ENCODE peak calls at places on chromosomes 12 and 14, in five cellular contexts. Z is AG09319; A is effector CD4-positive, alpha-beta T cell; Q is cardiac fibroblast; X is lower leg skin. L is an unnamed sample.

GRCh38 chr12:29245246-29245645 is 96.2 kb downstream of the FAR2 start:
- DNase-seq in Z (no peak), A (no peak), Q (no peak), X (no peak), L (peak)

GRCh38 chr12:34402899-34403705 is 380.8 kb downstream of the ALG10 start:
- DNase-seq in Z (no peak), A (peak), Q (no peak), X (no peak), L (no peak)

GRCh38 chr12:65609359-65609771 is 214.9 kb upstream of the HMGA2 start:
- DNase-seq in Z (peak), A (no peak), Q (peak), X (no peak), L (peak)

GRCh38 chr14:69013943-69014782 is 35.1 kb upstream of the ACTN1 start:
- DNase-seq in Z (no peak), A (no peak), Q (peak), X (peak), L (peak)

GRCh38 chr12:99806304-99806703 is 158.8 kb downstream of the GARIN6 start:
- DNase-seq in Z (no peak), A (no peak), Q (no peak), X (no peak), L (no peak)

GRCh38 chr12:30764251-30764650 is 9.5 kb upstream of the CAPRIN2 start:
- DNase-seq in Z (no peak), A (no peak), Q (no peak), X (no peak), L (no peak)

GRCh38 chr12:47189753-47190152 is 110.0 kb upstream of the AMIGO2 start:
- DNase-seq in Z (no peak), A (no peak), Q (no peak), X (no peak), L (no peak)

GRCh38 chr14:73696466-73697390 is 17.5 kb downstream of the PNMA1 start:
- DNase-seq in Z (no peak), A (no peak), Q (peak), X (no peak), L (peak)

GRCh38 chr12:1835178-1836131 is 15.1 kb downstream of the LRTM2 start:
- DNase-seq in Z (no peak), A (no peak), Q (no peak), X (no peak), L (no peak)

GRCh38 chr14:32203928-32204357 is 874 bp upstream of the RNU6-8 start:
- DNase-seq in Z (no peak), A (peak), Q (no peak), X (no peak), L (no peak)

GRCh38 chr12:120292661-120293531 is at the start of gene RNU4-1:
- DNase-seq in Z (peak), A (peak), Q (peak), X (peak), L (peak)

GRCh38 chr12:28083816-28084678 is 106.2 kb upstream of the CCDC91 start:
- DNase-seq in Z (no peak), A (no peak), Q (peak), X (no peak), L (no peak)

GRCh38 chr14:100376751-100377171 is 53.6 kb downstream of the SLC25A47 start:
- DNase-seq in Z (no peak), A (no peak), Q (peak), X (no peak), L (peak)

GRCh38 chr14:74018029-74018703 is 922 bp downstream of the ENTPD5 start:
- DNase-seq in Z (peak), A (no peak), Q (peak), X (peak), L (peak)

GRCh38 chr14:56059054-56059453 is 59.2 kb upstream of the PELI2 start:
- DNase-seq in Z (no peak), A (no peak), Q (peak), X (no peak), L (no peak)

GRCh38 chr12:31567029-31567428 is 23.9 kb downstream of the DENND5B start:
- DNase-seq in Z (no peak), A (no peak), Q (no peak), X (no peak), L (no peak)

GRCh38 chr12:44694027-44694426 is 182.1 kb downstream of the NELL2 start:
- DNase-seq in Z (no peak), A (no peak), Q (no peak), X (no peak), L (no peak)

GRCh38 chr14:68520637-68521556 is 272.0 kb downstream of the ZFP36L1 start:
- DNase-seq in Z (no peak), A (no peak), Q (peak), X (no peak), L (peak)

GRCh38 chr14:55500708-55501107 is 60.3 kb upstream of the TBPL2 start:
- DNase-seq in Z (no peak), A (no peak), Q (no peak), X (no peak), L (no peak)

GRCh38 chr14:60092516-60092915 is 793 bp downstream of the PCNX4 start:
- DNase-seq in Z (no peak), A (no peak), Q (peak), X (no peak), L (peak)

GRCh38 chr14:90274019-90274418 is 17.7 kb downstream of the PSMC1 start:
- DNase-seq in Z (no peak), A (no peak), Q (no peak), X (no peak), L (no peak)

GRCh38 chr12:46492471-46493351 is 120.1 kb upstream of the SLC38A2 start:
- DNase-seq in Z (no peak), A (no peak), Q (peak), X (no peak), L (peak)

GRCh38 chr14:61462566-61463195 is 141.3 kb downstream of the PRKCH start:
- DNase-seq in Z (peak), A (no peak), Q (peak), X (no peak), L (peak)

GRCh38 chr12:124419292-124420040 is 124.6 kb downstream of the RFLNA start:
- DNase-seq in Z (no peak), A (no peak), Q (no peak), X (no peak), L (no peak)

GRCh38 chr14:52663850-52664249 is 31.5 kb downstream of the ERO1A start:
- DNase-seq in Z (no peak), A (no peak), Q (no peak), X (no peak), L (no peak)

GRCh38 chr12:32561931-32562341 is 117.2 kb upstream of the DNM1L start:
- DNase-seq in Z (peak), A (no peak), Q (peak), X (no peak), L (no peak)

GRCh38 chr14:92121670-92122350 is at the start of the genes CPSF2 and NDUFB1:
- DNase-seq in Z (peak), A (peak), Q (peak), X (peak), L (peak)

GRCh38 chr14:99273025-99273723 is 1.2 kb upstream of the BCL11B start:
- DNase-seq in Z (no peak), A (no peak), Q (no peak), X (peak), L (no peak)

GRCh38 chr12:124767075-124767821 is 96.4 kb downstream of the SCARB1 start:
- DNase-seq in Z (no peak), A (peak), Q (peak), X (peak), L (peak)

GRCh38 chr12:103657331-103657730 is 70.3 kb downstream of the STAB2 start:
- DNase-seq in Z (no peak), A (no peak), Q (peak), X (no peak), L (peak)

GRCh38 chr12:28893365-28893764 is 255.7 kb upstream of the FAR2 start:
- DNase-seq in Z (peak), A (no peak), Q (peak), X (no peak), L (no peak)

GRCh38 chr14:20848316-20848954 is 42.8 kb upstream of the RNASE3 start:
- DNase-seq in Z (no peak), A (no peak), Q (peak), X (no peak), L (peak)

GRCh38 chr12:6957151-6957701 is 6.1 kb downstream of the PTPN6 start:
- DNase-seq in Z (no peak), A (no peak), Q (no peak), X (no peak), L (no peak)

GRCh38 chr12:105047303-105047702 is 37.0 kb downstream of the ALDH1L2 start:
- DNase-seq in Z (no peak), A (no peak), Q (peak), X (no peak), L (no peak)

GRCh38 chr14:26206640-26207039 is 391.2 kb downstream of the NOVA1 start:
- DNase-seq in Z (no peak), A (no peak), Q (no peak), X (no peak), L (no peak)

GRCh38 chr12:47033797-47034555 is 45.4 kb upstream of the PCED1B start:
- DNase-seq in Z (no peak), A (no peak), Q (no peak), X (no peak), L (no peak)

GRCh38 chr14:95730126-95730525 is 16.2 kb upstream of the TCL1A start:
- DNase-seq in Z (no peak), A (no peak), Q (no peak), X (no peak), L (no peak)

GRCh38 chr12:4685317-4685716 is 34.9 kb upstream of the GALNT8 start:
- DNase-seq in Z (no peak), A (no peak), Q (no peak), X (no peak), L (no peak)

GRCh38 chr12:26938660-26939185 is 453 bp downstream of the FGFR1OP2 start:
- DNase-seq in Z (no peak), A (peak), Q (no peak), X (no peak), L (no peak)

L was measured in HT1080.